ENCODE peak calls at places on chromosome 17, in nine cellular contexts. Y is thoracic aorta, T is OCI-LY7, Z is dorsolateral prefrontal cortex, M is fibroblast of lung, X is cardiac muscle cell, H is neural progenitor cell, B is psoas muscle, K is mucosa of descending colon. O is an unnamed sample.

GRCh38 chr17:62807812-62808575 is at the start of gene MARCHF10:
- DNase-seq in T (peak; percentile 18), K (peak; percentile 40), Z (peak; percentile 43), H (peak; percentile 79), X (no peak), B (no peak), M (no peak), Y (no peak), O (no peak)

GRCh38 chr17:55154101-55154500 is 110.7 kb upstream of the HLF start:
- DNase-seq in Z (no peak), M (no peak), H (no peak), X (no peak), Y (no peak), T (no peak), K (no peak), B (no peak), O (no peak)

GRCh38 chr17:40605301-40605700 is 40.0 kb upstream of the CCR7 start:
- DNase-seq in M (no peak), T (no peak), Y (no peak), B (no peak), Z (no peak), H (no peak), X (no peak), K (no peak), O (no peak)

GRCh38 chr17:34671191-34671590 is 91.8 kb downstream of the TMEM132E start:
- DNase-seq in B (no peak), Y (no peak), H (no peak), X (no peak), M (no peak), Z (no peak), T (no peak), K (no peak), O (no peak)

GRCh38 chr17:320809-321385 is 31.7 kb downstream of the RPH3AL start:
- DNase-seq in Y (no peak), Z (no peak), H (peak; percentile 84), T (no peak), X (peak; percentile 94), K (no peak), M (no peak), B (peak; percentile 60), O (no peak)

GRCh38 chr17:1010586-1010985 is 13.7 kb downstream of the TIMM22 start:
- DNase-seq in Y (no peak), X (no peak), T (no peak), B (peak; percentile 49), Z (no peak), K (no peak), M (no peak), H (no peak), O (no peak)

GRCh38 chr17:37405955-37406634 is 541 bp downstream of the ACACA start:
- DNase-seq in K (no peak), Z (no peak), H (no peak), B (no peak), M (no peak), X (no peak), Y (no peak), T (peak; percentile 34), O (no peak)

GRCh38 chr17:47736501-47737211 is 3.6 kb downstream of the TBX21 start:
- DNase-seq in Y (no peak), Z (peak; percentile 17), K (no peak), B (no peak), M (no peak), T (no peak), H (peak; percentile 39), X (no peak), O (no peak)

GRCh38 chr17:80979547-80980378 is 11.9 kb upstream of the CHMP6 start:
- DNase-seq in Z (no peak), B (no peak), K (peak; percentile 18), H (no peak), T (no peak), X (no peak), Y (no peak), M (no peak), O (no peak)

GRCh38 chr17:80981062-80981902 is 10.4 kb upstream of the CHMP6 start:
- DNase-seq in H (peak; percentile 83), M (no peak), B (peak; percentile 63), K (peak; percentile 42), Z (no peak), X (peak; percentile 59), Y (no peak), T (peak; percentile 51), O (no peak)

GRCh38 chr17:80978499-80979497 is 12.8 kb upstream of the CHMP6 start:
- DNase-seq in M (no peak), X (no peak), Z (no peak), H (no peak), Y (no peak), K (peak; percentile 8), T (no peak), B (peak; percentile 45), O (no peak)

GRCh38 chr17:80981929-80982425 is 9.7 kb upstream of the CHMP6 start:
- DNase-seq in X (no peak), B (peak; percentile 48), H (no peak), Y (no peak), K (peak; percentile 22), T (no peak), M (no peak), Z (no peak), O (no peak)

DNA sequence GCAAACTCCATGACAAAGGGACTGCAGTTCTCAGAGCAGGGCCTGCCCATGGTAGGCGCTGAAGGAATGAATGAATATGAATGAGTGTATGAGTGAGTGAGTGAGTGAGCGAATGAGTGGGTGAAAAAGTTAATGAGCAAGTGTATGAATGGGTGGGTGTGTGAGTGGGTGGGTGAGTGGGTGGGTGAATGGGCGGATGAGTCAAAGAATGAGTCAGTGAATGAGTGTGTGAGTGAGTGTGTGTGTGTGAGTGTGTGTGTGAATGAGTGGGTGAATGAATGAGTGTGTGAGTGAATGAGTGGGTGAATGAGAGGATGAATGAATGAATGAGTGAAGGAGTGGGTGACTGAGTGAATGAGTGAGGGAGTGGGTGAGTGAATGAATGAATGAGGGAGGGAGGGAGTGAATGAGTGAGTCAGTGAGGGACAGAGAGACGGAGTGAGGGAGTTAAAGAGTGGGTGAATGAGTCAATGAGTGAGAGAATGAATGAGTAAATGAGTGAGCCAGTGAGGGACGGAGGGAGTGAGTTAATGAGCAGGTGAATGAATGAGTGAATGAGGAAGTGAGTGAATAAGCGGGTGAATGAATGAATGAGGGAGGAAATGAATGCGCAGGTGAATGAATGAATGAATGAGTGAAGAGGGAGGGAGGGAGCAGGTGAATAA is 11.1 kb upstream of the CHMP6 start:
- DNase-seq in T (no peak), Z (no peak), X (no peak), H (no peak), B (no peak), Y (no peak), M (peak; percentile 50), K (no peak), O (no peak)
- H3K4me3 ChIP-seq in T (no peak overlapping the region), Z (no peak overlapping the region), X (peak overlapping the region; percentile 27), H (peak overlapping the region; percentile 52), B (peak overlapping the region; percentile 36), Y (peak overlapping the region; percentile 46), M (no peak overlapping the region), K (no peak overlapping the region), O (no peak overlapping the region)

DNA sequence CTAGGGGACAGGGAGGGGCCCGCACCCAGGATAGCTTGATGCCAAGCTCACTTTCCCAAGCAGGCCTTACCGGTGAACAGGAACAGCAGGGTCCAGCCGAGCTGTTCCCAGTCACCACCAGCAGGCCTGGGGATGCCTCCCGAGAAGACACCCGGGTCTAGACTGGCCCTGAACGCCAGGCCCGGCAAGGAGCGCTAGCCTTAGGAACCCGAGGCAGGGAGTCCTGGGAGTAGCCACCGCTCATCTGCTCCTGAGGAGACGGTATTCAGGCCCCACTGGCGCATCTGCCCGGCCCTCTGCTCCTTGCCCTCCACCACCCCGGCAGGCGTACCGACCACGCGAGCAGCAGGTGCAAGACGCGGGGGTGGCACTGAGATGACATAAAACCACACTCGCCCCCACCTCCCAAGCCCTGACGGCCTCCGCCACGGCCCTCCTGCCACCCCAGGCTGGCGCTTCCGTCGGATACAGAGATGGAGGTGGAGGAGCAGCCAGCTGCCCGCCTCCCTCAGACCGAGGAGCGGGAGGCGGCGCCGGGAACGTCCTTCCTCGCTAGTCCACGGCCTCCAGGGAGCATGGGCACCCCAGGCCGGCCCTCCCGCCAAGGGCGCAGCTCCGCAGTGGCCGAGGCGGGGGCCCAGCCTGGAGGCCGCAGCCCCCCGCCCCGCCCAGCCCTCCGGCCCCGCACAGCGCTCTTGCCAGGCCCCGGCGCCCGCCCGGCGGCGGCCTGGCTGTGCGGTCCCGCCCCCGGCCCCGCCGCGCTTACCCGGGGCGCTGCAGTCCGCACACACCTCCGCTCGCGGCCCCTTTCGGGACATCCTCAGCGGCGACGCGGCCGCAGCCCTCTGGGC is 662 bp downstream of the GIT1 start:
- DNase-seq in X (peak; percentile 68), B (peak; percentile 71), H (peak; percentile 79), Z (peak; percentile 46), K (peak; percentile 71), M (peak; percentile 9), Y (no peak), T (peak; percentile 61), O (no peak)
- TF ChIP-seq CTCF in X (no peak), B (no peak), H (no peak), Z (no peak), K (no peak), M (no peak), Y (no peak), T (no peak), O (no peak)

GRCh38 chr17:49964539-49965521 is 4.2 kb upstream of the DLX4 start:
- DNase-seq in Y (no peak), Z (no peak), T (no peak), B (no peak), X (no peak), M (peak; percentile 11), K (no peak), H (peak; percentile 71), O (no peak)

GRCh38 chr17:49966767-49967166 is 2.2 kb upstream of the DLX4 start:
- DNase-seq in X (no peak), Z (no peak), T (no peak), H (no peak), B (no peak), Y (no peak), M (no peak), K (no peak), O (no peak)

GRCh38 chr17:49963626-49964538 is 5.1 kb upstream of the DLX4 start:
- DNase-seq in B (no peak), M (peak; percentile 12), T (no peak), K (no peak), Z (no peak), Y (no peak), H (peak; percentile 69), X (peak; percentile 38), O (no peak)

GRCh38 chr17:49967205-49967604 is 1.8 kb upstream of the DLX4 start:
- DNase-seq in B (no peak), K (no peak), X (no peak), H (no peak), Y (no peak), T (no peak), Z (no peak), M (no peak), O (no peak)

DNA sequence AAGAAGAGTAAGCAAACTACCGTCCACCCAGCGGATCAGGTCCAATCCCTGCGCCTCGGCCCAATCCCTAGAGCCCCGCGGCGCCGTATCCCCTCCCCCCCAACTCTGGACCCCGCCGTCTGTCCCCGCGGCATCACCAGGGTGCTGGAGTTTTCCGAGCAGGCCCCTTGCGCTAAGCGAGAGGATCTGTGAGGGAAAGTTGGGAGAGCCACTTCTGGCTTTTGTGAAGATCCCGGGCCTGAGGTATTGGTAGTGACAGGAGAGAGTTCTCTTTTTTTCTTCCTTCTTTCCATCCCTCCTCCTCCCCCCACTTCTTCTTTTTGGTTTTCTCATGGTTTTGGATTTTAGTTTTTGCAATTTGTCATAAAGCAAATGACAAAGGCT is 3.5 kb upstream of the DLX4 start:
- DNase-seq in B (no peak), T (no peak), H (peak; percentile 53), X (no peak), Y (no peak), K (no peak), Z (no peak), M (no peak), O (no peak)
- H3K4me3 ChIP-seq in B (no peak overlapping the region), T (no peak overlapping the region), H (peak overlapping the region; percentile 39), X (no peak overlapping the region), Y (no peak overlapping the region), K (no peak overlapping the region), Z (no peak overlapping the region), M (no peak overlapping the region), O (no peak overlapping the region)

GRCh38 chr17:14202388-14203166 is 34.1 kb downstream of the CDRT15 start:
- DNase-seq in K (no peak), Z (no peak), X (no peak), T (no peak), H (no peak), M (no peak), Y (no peak), B (no peak), O (no peak)

GRCh38 chr17:14204546-14204945 is 32.1 kb downstream of the CDRT15 start:
- DNase-seq in Z (no peak), X (no peak), H (no peak), T (no peak), Y (no peak), B (no peak), K (no peak), M (no peak), O (no peak)

GRCh38 chr17:14204084-14204483 is 32.6 kb downstream of the CDRT15 start:
- DNase-seq in B (no peak), Y (no peak), T (no peak), Z (no peak), K (no peak), H (no peak), X (no peak), M (no peak), O (no peak)

GRCh38 chr17:14201595-14201994 is 35.1 kb downstream of the CDRT15 start:
- DNase-seq in T (no peak), X (no peak), H (no peak), M (no peak), Z (no peak), Y (no peak), B (no peak), K (no peak), O (no peak)

DNA sequence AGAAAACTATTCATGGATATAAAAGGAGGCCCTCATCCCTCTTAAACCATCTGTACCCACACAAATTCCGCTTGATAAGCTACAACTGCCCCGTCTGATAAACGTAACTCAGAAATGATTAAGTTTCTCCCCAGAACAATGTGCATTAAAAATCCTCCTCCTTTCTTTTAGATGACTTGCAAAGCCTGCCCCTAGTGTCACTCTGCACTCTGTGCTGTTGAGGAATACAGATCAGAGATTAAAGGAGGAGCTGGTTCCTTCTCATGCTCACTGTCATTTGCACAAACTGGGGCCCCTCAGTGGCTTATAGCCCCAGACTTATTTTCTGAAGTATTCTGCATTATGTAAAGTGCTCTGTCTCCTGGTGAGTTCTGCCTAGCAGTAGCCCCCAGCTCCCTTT is 33.3 kb downstream of the CDRT15 start:
- DNase-seq in K (no peak), Y (no peak), H (peak; percentile 44), Z (no peak), T (peak; percentile 19), X (no peak), M (peak; percentile 9), B (no peak), O (no peak)
- TF ChIP-seq CTCF in K (no peak), Y (no peak), H (peak; percentile 52), Z (no peak), T (peak; percentile 57), X (peak; percentile 39), M (no peak), B (no peak), O (peak; percentile 10)